ENCODE peak calls at places on chromosome 21, in six cellular contexts. A, Y, J, N, I and V are unnamed samples.

GRCh38 chr21:27171704-27172103 is 204.8 kb upstream of the ADAMTS5 start:
- DNase-seq in I (no peak), J (no peak), Y (no peak), N (no peak), A (no peak), V (no peak)

GRCh38 chr21:33514234-33514633 is 22.7 kb upstream of the DNAJC28 start:
- DNase-seq in A (no peak), I (no peak), Y (no peak), J (no peak), N (no peak), V (no peak)

GRCh38 chr21:36627242-36627641 is 71.7 kb upstream of the SIM2 start:
- DNase-seq in N (no peak), Y (no peak), I (no peak), A (no peak), J (no peak), V (no peak)

GRCh38 chr21:28972398-28972797 is 20.3 kb downstream of the LTN1 start:
- DNase-seq in J (no peak), I (no peak), N (no peak), A (no peak), Y (no peak), V (no peak)

GRCh38 chr21:38733973-38734546 is 71.7 kb upstream of the ETS2 start:
- DNase-seq in N (peak), J (peak), A (peak), Y (peak), I (peak), V (peak)

GRCh38 chr21:23607782-23608181 is 1999.5 kb downstream of the MRPL39 start:
- DNase-seq in A (no peak), N (no peak), Y (no peak), J (no peak), I (no peak), V (no peak)

GRCh38 chr21:27761623-27762022 is 794.7 kb upstream of the ADAMTS5 start:
- DNase-seq in N (no peak), A (no peak), I (no peak), Y (no peak), J (no peak), V (no peak)

GRCh38 chr21:33478858-33479678 is 706 bp downstream of the TMEM50B start:
- DNase-seq in I (peak), A (no peak), N (no peak), Y (peak), J (no peak), V (no peak)

DNA sequence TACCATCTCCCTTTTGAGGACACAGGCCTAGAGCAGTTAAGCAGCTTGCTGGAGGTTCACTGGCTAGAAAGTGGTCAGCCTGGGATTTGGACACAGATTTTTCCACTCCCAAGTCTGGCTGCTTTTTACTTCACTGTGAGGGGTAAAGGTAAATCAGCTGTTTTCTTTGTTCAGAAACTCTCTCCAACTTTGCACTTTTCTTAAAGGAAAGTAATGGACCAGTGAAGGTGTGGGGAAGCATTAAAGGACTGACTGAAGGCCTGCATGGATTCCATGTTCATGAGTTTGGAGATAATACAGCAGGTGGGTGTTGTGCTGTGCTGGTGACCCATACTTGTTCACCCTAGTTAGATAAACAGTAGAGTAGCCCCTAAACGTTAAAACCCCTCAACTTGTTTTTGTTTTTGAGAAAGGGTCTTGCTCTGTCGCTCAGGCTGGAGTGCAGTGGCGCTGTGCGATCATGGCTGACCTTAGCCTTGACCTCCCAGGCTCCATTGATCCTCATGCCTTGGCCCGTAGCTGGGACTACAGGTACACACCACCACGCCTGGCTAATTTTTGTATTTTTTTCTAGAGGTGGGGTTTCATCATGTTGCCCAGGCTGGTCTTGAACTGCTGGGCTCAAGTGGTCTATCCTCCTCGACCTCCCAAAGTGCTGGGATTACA is 4.2 kb downstream of the SOD1 start:
- DNase-seq in A (no peak), Y (no peak), I (no peak), N (no peak), J (no peak), V (no peak)
- H3K4me3 ChIP-seq in A (no peak), Y (no peak), I (peak), N (no peak), J (no peak), V (no peak)

DNA sequence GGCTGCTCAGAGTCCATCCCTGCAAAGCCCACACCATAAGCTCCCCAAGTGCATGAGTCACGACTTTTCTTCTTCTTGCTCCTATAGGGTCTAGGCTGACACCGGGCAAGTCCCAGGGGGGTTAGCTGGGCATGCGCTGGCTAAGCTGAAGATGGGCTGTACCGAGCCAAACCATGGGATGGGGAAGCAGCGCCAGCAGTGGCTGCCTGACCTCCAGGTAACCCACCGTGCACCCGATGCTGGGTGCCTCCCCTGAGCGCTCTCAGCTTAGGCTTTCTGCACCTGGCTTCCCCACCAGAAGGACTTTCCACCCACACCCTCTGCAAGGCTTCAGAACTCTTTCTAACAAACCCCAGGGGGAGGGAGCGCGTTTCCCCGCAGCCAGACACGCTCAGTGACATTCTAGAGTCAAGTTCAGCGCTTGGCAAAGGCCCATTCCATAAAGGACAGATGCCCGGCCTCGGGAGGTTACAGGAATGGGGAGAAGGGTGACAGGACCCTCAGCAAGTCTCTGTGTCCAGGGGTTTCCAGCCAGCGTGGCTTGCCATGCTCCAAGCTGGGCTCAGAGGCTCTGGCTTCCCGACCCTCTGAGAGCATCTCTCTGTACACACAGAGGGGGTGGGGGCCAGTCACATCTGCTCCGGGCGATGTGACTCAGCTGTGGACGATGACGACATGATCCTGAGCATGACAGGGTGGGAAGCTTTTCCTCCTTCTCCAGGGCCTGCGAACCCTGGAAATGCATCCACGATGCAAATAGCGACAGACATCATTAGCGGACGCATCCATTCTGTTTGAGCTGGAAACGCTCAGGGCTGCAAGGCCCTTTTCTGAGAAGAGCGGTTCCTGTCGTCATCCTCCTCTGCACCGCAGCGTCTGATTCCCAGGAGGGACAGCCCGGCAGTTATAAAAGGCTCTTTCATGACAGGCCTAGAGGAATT is 107.8 kb downstream of the SIK1 start:
- DNase-seq in N (no peak), A (no peak), I (no peak), J (peak), Y (no peak), V (no peak)
- TF ChIP-seq ZNF274 in N (no peak), A (no peak), I (no peak), J (no peak), Y (no peak), V (no peak)

DNA sequence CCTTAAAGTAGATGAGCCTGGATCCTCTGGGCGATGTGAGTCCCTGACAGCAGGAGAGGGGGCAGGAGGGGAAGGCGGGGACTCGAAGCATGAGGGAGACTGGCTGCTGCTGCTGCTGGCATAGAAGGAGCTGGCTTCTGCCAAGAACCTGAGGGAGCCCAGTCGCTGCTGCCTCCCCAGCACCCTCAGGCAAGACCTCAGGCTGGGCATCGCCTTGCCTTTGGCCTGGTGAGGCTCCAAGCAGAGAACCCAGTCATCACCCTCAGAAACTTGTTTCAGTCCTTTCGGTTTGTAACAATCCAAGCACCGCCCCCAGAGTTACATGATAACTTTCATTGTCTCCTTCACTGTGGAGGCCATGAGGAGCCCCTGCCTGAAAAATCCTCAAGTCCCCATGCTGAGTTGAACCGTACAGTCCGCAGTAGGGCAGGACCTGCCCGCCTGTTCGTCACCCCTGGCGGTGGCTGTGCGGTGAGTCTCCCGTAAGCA is 38.8 kb downstream of the POFUT2 start:
- DNase-seq in Y (no peak), A (no peak), I (no peak), J (no peak), N (no peak), V (no peak)
- H3K9ac ChIP-seq in Y (no peak), A (no peak), I (peak), J (no peak), N (no peak), V (peak)

DNA sequence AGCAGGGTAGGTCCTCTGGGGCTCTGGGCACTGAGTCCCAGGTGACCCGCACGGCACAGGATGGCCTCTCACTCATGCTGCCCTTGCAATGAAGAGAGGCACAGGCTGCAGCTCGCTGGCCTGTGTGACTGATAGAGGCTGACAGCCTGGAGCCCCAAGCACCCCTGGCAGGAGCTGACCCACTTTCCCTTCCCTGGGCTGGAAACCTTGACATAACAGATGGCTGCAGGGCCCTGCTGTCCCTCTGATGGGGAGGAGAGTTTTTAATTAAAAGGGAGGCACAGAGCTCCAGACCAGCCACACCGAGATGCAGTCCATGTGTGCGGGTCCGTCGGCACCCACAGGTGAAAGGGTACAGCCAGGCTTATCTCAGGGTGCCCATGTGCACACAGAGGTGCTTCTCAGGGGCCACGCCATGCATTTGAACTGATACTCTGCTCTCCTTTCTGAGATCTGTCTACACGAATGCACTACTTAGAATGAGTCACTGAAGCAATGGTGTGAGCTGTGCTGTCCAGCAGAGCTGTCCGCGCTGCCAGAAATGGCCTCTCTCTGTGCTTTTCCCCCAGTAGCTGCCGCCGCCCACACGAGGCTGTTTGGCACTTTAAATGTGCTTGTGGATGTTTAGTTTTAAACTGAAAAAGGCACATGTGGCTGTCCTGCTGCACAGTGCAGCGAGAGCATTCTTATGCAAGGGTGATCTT is 87.3 kb upstream of the COL6A1 start:
- DNase-seq in A (no peak), I (no peak), Y (no peak), J (no peak), N (no peak), V (no peak)
- H3K4me3 ChIP-seq in A (no peak), I (no peak), Y (no peak), J (no peak), N (no peak), V (no peak)

GRCh38 chr21:42079939-42080787 is 9.0 kb downstream of the UMODL1 start:
- DNase-seq in Y (no peak), I (no peak), J (no peak), A (no peak), N (no peak), V (no peak)
- TF ChIP-seq ZNF274 in Y (no peak), I (no peak), J (no peak), A (no peak), N (no peak), V (no peak)